ENCODE peak calls at places on chromosome 9, in five cellular contexts. Z, C, X, A and J are unnamed samples.

GRCh38 chr9:69768716-69769115 is 8.9 kb upstream of the PTAR1 start:
- DNase-seq in A (no peak), Z (no peak), C (no peak), X (no peak), J (no peak)

GRCh38 chr9:78326564-78326963 is 29.6 kb downstream of the PSAT1 start:
- DNase-seq in A (no peak), Z (no peak), C (no peak), X (no peak), J (no peak)

GRCh38 chr9:36897476-36897875 is 136.6 kb downstream of the PAX5 start:
- DNase-seq in X (no peak), A (no peak), C (no peak), Z (no peak), J (no peak)

GRCh38 chr9:6307551-6308096 is 20.6 kb upstream of the TPD52L3 start:
- DNase-seq in Z (no peak), A (no peak), C (no peak), X (no peak), J (no peak)

GRCh38 chr9:111902396-111903147 is 6.0 kb downstream of the UGCG start:
- DNase-seq in X (no peak), A (no peak), C (no peak), Z (no peak), J (no peak)

GRCh38 chr9:126724226-126724625 is 80.6 kb upstream of the ZBTB43 start:
- DNase-seq in X (no peak), C (no peak), A (no peak), Z (no peak), J (no peak)

GRCh38 chr9:125752070-125752628 is 5.0 kb downstream of the PBX3 start:
- DNase-seq in Z (no peak), X (no peak), C (no peak), A (no peak), J (peak)

GRCh38 chr9:70390922-70391321 is 23.5 kb downstream of the KLF9 start:
- DNase-seq in Z (no peak), X (no peak), A (no peak), C (no peak), J (no peak)

GRCh38 chr9:137302176-137303030 is at the start of gene NRARP:
- DNase-seq in C (no peak), A (no peak), X (no peak), Z (peak), J (peak)

GRCh38 chr9:81077572-81077971 is 611.8 kb downstream of the TLE1 start:
- DNase-seq in Z (no peak), X (no peak), A (no peak), C (no peak), J (no peak)

GRCh38 chr9:124212381-124213050 is 45.2 kb upstream of the NEK6 start:
- DNase-seq in Z (no peak), X (no peak), C (no peak), A (no peak), J (no peak)

GRCh38 chr9:107733530-107733907 is 243.9 kb upstream of the KLF4 start:
- DNase-seq in C (no peak), Z (no peak), X (no peak), A (no peak), J (no peak)

GRCh38 chr9:107732781-107733529 is 243.4 kb upstream of the KLF4 start:
- DNase-seq in C (no peak), X (no peak), A (no peak), Z (no peak), J (no peak)

GRCh38 chr9:107730691-107731090 is 241.1 kb upstream of the KLF4 start:
- DNase-seq in C (no peak), A (no peak), X (no peak), Z (no peak), J (no peak)

GRCh38 chr9:107734231-107735014 is 244.9 kb upstream of the KLF4 start:
- DNase-seq in X (no peak), Z (no peak), C (no peak), A (no peak), J (no peak)

GRCh38 chr9:107731115-107731762 is 241.7 kb upstream of the KLF4 start:
- DNase-seq in A (no peak), X (no peak), Z (no peak), C (no peak), J (no peak)
- TF ChIP-seq SUZ12 in A (no peak), X (no peak), Z (no peak), C (no peak), J (no peak)

DNA sequence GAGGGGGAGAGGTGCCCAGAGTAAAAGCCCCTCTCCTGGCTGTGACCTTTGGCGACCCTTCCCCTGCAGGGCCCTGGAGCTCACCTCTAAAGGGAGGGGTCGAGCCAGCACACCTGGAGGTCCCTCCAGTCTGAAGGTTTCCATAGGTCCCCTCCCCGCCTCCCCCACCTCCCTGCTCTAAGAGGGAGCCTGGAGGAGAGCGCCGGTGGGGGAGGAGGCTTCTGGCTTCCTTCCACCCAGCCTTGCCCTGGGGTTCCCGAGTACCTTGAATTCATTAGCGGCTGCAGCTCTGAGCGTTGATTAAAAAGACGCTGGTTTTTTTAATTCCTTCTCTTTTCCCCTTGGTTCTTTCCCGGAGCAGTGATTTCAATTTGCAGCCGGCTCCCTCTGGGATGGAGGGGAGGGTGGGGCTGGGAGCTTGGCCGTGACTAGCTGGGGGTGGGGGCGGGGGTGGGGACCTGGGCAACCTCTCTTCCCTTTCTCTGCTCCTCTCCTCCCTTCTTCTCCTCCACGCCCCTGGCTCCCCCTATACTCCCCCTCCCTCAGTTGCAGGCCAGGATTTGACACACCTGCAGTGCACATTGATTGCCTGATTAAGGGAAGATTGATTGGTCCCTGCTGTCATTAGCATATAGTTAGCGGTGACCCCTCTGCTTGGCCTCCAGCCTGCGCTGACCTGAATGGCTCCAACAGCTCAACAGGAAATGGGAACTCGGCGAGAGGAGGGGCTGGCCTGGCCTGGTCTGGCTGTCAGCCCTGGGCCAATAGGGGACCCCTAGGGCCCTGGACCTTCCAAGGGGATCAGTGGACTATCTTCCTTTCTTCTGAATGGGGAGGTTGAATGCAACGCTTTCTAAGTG is 67.5 kb upstream of the RAPGEF1 start:
- DNase-seq in Z (peak), C (no peak), A (no peak), X (peak), J (no peak)
- TF ChIP-seq SUZ12 in Z (no peak), C (no peak), A (no peak), X (no peak), J (no peak)

GRCh38 chr9:134619983-134620612 is 21.5 kb upstream of the COL5A1 start:
- DNase-seq in C (no peak), X (no peak), A (no peak), Z (peak), J (no peak)

GRCh38 chr9:134622896-134623407 is 18.7 kb upstream of the COL5A1 start:
- DNase-seq in X (no peak), Z (no peak), C (no peak), A (no peak), J (no peak)

GRCh38 chr9:134621558-134622110 is 20.0 kb upstream of the COL5A1 start:
- DNase-seq in C (no peak), A (no peak), Z (no peak), X (no peak), J (no peak)

GRCh38 chr9:134619456-134619982 is 22.1 kb upstream of the COL5A1 start:
- DNase-seq in A (no peak), X (no peak), Z (peak), C (no peak), J (no peak)

GRCh38 chr9:134620751-134621557 is 20.6 kb upstream of the COL5A1 start:
- DNase-seq in Z (peak), C (no peak), A (no peak), X (no peak), J (no peak)
- TF ChIP-seq SUZ12 in Z (no peak), C (no peak), A (no peak), X (no peak), J (no peak)

DNA sequence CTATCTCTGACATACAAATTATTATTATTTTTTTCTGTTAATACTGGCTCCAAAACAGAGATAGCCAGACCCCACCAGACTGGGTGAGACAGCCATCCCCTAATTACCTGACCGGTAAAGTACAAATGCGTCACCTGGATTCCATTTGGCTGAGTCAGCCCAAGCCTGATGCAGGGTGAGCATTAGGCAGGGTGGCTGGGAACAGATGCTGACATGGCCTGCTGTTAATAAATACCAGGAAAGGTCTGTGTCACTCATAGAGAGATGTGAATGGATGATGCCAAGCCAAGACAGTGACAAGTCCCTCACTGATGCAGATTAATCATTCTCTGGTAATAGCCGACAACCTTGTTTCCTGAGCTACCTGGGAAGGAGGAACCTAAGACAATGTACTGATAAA is 183.5 kb downstream of the TRIM32 start:
- DNase-seq in X (no peak), Z (peak), A (peak), C (no peak), J (no peak)
- TF ChIP-seq SUZ12 in X (no peak), Z (no peak), A (no peak), C (no peak), J (no peak)

DNA sequence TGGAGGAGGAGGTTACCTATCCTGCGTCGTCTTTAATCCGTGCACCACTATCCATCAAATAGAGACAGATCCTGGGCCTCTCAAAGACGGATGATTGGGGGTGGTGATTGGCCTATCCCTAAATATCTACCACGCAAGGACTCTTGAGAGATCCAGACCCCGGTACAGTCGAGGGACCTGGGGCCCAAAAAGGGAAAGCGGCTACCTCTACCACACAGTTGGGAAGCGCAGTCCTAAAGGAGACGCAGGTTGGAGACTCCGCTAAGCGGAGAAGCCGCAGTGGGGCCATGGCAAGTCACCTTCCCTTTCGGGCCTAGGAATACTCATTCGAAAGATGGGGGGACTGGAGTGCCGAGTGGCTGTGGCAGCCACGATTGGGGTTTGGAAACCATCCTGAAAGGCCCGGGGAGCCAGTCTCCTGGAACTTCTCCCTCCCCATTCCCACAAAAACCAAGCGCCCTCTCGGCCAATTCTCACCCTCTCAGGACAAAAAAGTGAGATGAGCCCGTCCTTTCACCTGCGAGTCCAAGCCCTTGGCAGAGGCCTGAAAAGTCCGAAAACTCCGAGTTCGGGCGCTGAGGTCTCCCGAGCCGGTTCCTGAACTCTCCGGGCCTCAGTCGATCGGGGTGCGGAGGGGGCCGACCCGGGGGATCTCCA is 499 bp upstream of the FOXE1 start:
- DNase-seq in A (no peak), X (no peak), C (no peak), Z (no peak), J (no peak)
- TF ChIP-seq SUZ12 in A (no peak), X (peak), C (no peak), Z (peak), J (no peak)

DNA sequence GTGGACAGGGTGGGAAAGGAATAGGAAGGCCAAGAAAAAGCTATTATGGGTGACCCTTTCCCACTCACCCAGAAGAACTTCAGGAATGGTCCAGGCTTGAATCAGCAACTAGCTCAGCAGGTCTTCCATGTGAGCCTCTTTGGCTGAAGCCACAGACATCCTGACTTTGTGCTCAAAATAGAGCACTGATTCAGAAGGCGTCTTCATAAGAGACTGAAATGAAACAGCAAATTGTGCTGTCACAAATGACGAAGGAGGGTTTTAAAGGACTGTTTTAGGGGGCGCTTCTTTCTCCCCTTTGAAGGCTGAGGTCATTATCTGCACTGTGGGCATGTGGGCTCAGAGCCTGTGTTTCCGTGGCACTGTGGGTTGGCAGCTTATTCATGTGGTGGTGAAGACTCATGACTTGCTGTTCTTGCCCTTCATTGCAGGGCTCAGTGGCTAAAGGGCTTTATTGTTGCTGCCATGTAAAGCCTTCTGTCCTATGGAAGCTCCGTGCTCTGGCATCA is 65.8 kb upstream of the NFIL3 start:
- DNase-seq in Z (no peak), A (no peak), C (no peak), X (no peak), J (no peak)
- TF ChIP-seq SUZ12 in Z (no peak), A (no peak), C (no peak), X (no peak), J (no peak)

DNA sequence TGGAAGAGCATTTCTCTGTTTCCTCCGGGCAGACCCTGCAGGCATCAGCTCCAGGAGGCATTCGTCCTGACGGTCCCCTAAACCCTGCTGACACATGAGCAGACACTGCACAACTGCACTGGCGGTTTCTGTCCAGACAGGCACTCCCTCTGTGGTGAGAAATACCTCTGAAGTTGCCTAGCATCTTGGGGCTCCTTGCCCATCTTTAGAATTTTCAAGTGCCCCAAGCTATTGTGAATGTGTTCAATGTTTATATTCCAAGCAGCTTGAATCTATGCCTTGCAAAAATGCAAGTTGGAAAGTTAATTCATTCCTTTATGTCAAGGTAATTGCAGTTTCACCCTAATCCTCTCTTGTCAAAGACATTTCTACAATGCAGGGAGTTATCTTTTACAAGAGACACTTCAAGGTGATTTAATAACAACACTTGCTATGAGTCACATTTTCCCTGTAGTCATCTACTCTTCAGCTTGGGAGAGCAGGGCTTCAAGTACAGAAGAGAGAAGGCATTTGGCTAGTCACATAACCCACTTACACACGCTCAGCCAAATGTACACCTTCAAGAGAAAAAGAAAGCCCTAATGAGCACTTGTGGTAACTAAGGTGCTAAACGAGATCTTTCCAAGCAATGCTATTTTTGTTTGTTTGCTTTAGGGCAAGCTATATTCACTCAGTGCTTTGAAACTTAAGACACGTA is 302.5 kb downstream of the MLLT3 start:
- DNase-seq in Z (no peak), A (no peak), C (no peak), X (no peak), J (peak)
- TF ChIP-seq SUZ12 in Z (no peak), A (no peak), C (no peak), X (no peak), J (no peak)

GRCh38 chr9:129373361-129373760 is 195.3 kb upstream of the IER5L start:
- DNase-seq in X (no peak), Z (no peak), C (no peak), A (no peak), J (no peak)
- TF ChIP-seq SUZ12 in X (no peak), Z (no peak), C (no peak), A (no peak), J (no peak)

DNA sequence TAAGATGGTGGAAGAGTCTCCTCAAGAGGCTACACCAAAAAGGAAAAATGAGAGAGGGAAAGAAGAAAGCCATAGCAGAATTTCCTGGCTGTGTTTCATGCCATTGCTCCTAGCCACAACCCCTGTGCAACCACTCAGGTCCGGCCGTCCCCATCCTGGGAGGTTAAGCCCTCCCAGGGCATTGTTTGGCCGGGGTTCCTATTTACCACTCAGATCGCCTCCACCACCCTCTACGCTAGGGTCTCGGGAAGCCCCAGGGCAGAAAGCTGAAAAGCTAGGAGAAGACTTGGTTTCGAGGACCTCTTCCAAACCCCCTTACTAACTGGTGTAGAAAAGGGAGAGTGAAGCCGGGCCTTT is 715 bp downstream of the RC3H2 start:
- DNase-seq in Z (no peak), A (peak), C (no peak), X (peak), J (peak)
- TF ChIP-seq SUZ12 in Z (no peak), A (no peak), C (no peak), X (no peak), J (no peak)